ENCODE peak calls at places on chromosomes 4 and X, in ten cellular contexts. W is epithelial cell of esophagus, C is SK-N-SH, X is pancreas, P is adrenal gland, Z is fibroblast of pulmonary artery, Y is left ventricle myocardium inferior, O is mucosa of descending colon, D is HepG2, T is HFF-Myc. G is an unnamed sample.

GRCh38 chr4:83771113-83771705 is 235.3 kb downstream of the GPAT3 start:
- DNase-seq in Z (peak), Y (peak), O (peak), T (peak), X (peak), D (peak), W (peak), C (peak), P (no peak), G (peak)

GRCh38 chr4:187541666-187542065 is 453.9 kb upstream of the ZFP42 start:
- DNase-seq in O (no peak), P (no peak), T (no peak), Y (no peak), C (no peak), Z (no peak), X (no peak), W (no peak), D (no peak), G (peak)

GRCh38 chrX:45824471-45824870 is 623.8 kb upstream of the DIPK2B start:
- DNase-seq in O (no peak), Y (no peak), C (peak), W (peak), Z (peak), X (no peak), T (peak), P (peak), D (peak), G (peak)

GRCh38 chrX:149497626-149498025 is 7.5 kb downstream of the IDS start:
- DNase-seq in D (no peak), W (peak), Y (no peak), C (no peak), O (no peak), P (no peak), X (no peak), T (no peak), Z (no peak), G (peak)

GRCh38 chrX:108245462-108245861 is 153.9 kb downstream of the ATG4A start:
- DNase-seq in W (no peak), X (no peak), D (no peak), Y (no peak), C (no peak), P (no peak), Z (no peak), T (no peak), O (no peak), G (no peak)

GRCh38 chr4:74057588-74057987 is 19.1 kb upstream of the CXCL3 start:
- DNase-seq in D (no peak), W (no peak), T (no peak), P (no peak), O (no peak), Z (no peak), Y (no peak), C (no peak), X (no peak), G (no peak)

GRCh38 chr4:70473691-70474090 is 1.7 kb downstream of the MUC7 start:
- DNase-seq in X (no peak), C (no peak), O (no peak), Z (no peak), D (no peak), T (no peak), P (no peak), Y (no peak), W (no peak), G (no peak)

GRCh38 chrX:68114573-68115199 is 318.6 kb downstream of the OPHN1 start:
- DNase-seq in C (no peak), W (peak), O (peak), P (no peak), Y (no peak), D (no peak), Z (peak), X (no peak), T (no peak), G (peak)

GRCh38 chr4:6910340-6910959 is 824 bp downstream of the TBC1D14 start:
- DNase-seq in T (no peak), P (no peak), W (no peak), D (no peak), C (peak), X (no peak), Z (no peak), O (no peak), Y (no peak), G (no peak)

GRCh38 chr4:52864816-52865215 is 2.7 kb downstream of the RASL11B start:
- DNase-seq in D (no peak), P (no peak), W (no peak), X (no peak), Y (no peak), O (no peak), T (no peak), Z (peak), C (peak), G (peak)

GRCh38 chrX:46587753-46588171 is 14.2 kb downstream of the CHST7 start:
- DNase-seq in Z (peak), W (no peak), P (no peak), X (no peak), Y (peak), T (no peak), C (no peak), D (no peak), O (no peak), G (peak)

GRCh38 chr4:3468154-3468553 is 5.0 kb downstream of the DOK7 start:
- DNase-seq in W (no peak), X (no peak), O (no peak), Y (no peak), T (no peak), D (no peak), C (no peak), P (no peak), Z (no peak), G (no peak)

GRCh38 chr4:126532527-126532926 is 1100.2 kb upstream of the INTU start:
- DNase-seq in O (no peak), Z (no peak), Y (no peak), X (no peak), P (no peak), W (peak), T (no peak), D (no peak), C (no peak), G (no peak)

GRCh38 chr4:103482471-103482870 is 237.3 kb downstream of the TACR3 start:
- DNase-seq in X (no peak), O (no peak), Y (no peak), Z (no peak), P (no peak), C (no peak), D (no peak), W (no peak), T (no peak), G (peak)

GRCh38 chr4:40180356-40180755 is 16.5 kb upstream of the RHOH start:
- DNase-seq in X (no peak), Z (peak), O (no peak), P (no peak), C (peak), T (peak), Y (no peak), D (no peak), W (peak), G (peak)

GRCh38 chr4:137664055-137664405 is 131.7 kb upstream of the PCDH18 start:
- DNase-seq in D (no peak), X (no peak), Z (peak), W (no peak), Y (no peak), T (peak), P (no peak), C (no peak), O (no peak), G (peak)
- H3K4me3 ChIP-seq in D (no peak), X (no peak), Z (no peak), W (no peak), Y (no peak), T (no peak), P (no peak), C (no peak), O (no peak), G (no peak)

DNA sequence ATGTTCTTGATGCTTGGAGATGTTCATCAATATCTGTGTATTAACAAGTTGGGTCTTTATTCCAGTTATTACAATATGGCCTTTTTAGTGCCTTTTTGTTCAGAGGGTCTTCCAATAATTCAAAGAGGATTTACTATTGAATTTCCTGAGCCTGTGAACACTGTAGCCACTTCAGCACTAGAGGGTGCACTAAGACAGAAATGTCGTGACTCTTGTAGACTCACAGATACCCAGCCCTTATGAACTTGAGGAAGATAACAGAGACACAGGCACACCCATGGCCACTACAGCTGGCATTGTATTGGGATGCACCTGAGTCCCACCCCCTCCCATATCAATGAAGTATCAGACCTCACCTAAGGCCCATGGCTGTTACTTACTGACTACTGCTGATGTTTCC is 54.4 kb upstream of the ACTRT1 start:
- DNase-seq in D (peak), W (peak), T (no peak), C (peak), X (no peak), P (no peak), O (peak), Z (no peak), Y (no peak), G (no peak)
- TF ChIP-seq CTCF in D (peak), W (peak), T (no peak), C (peak), X (no peak), P (no peak), O (no peak), Z (no peak), Y (no peak), G (no peak)

GRCh38 chr4:142380052-142380598 is 466.0 kb downstream of the INPP4B start:
- DNase-seq in D (no peak), Y (no peak), X (no peak), T (no peak), O (no peak), P (no peak), Z (no peak), W (peak), C (no peak), G (no peak)

GRCh38 chr4:142376204-142376603 is 469.9 kb downstream of the INPP4B start:
- DNase-seq in Y (no peak), P (no peak), O (no peak), T (no peak), X (no peak), D (no peak), Z (no peak), W (no peak), C (no peak), G (no peak)

GRCh38 chr4:142379277-142380051 is 466.6 kb downstream of the INPP4B start:
- DNase-seq in P (no peak), O (no peak), D (no peak), W (peak), X (peak), T (peak), C (no peak), Y (no peak), Z (peak), G (peak)

GRCh38 chr4:142377345-142378091 is 468.6 kb downstream of the INPP4B start:
- DNase-seq in D (no peak), Z (no peak), W (no peak), C (no peak), T (no peak), X (no peak), O (no peak), Y (no peak), P (no peak), G (no peak)

DNA sequence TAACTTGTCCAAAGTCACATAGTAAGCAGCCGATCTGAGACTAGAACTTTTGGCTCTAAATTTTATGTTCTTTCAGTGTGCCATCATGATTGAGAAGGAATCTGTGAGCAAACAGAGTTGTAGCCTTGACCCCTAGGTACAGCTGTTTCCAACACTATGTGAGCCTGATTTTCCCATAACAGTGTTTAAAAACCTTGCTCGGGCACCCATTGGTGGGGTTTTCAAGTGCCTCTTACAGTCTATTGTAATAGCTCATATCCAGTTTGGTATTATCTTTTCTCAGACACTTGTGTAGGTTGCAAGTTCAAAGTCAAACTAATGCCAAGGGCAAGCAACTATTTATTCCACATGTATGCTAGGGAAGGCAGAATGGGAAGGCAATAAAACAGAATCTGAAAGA is 467.9 kb downstream of the INPP4B start:
- DNase-seq in Z (no peak), T (no peak), D (no peak), C (no peak), W (no peak), P (no peak), Y (no peak), O (no peak), X (no peak), G (no peak)
- H3K4me3 ChIP-seq in Z (no peak), T (no peak), D (no peak), C (no peak), W (no peak), P (no peak), Y (no peak), O (no peak), X (no peak), G (no peak)

GRCh38 chrX:110665223-110665622 is 130.4 kb downstream of the CHRDL1 start:
- DNase-seq in O (no peak), C (no peak), P (no peak), W (no peak), T (no peak), X (no peak), Y (no peak), D (no peak), Z (no peak), G (no peak)

GRCh38 chrX:110671068-110671803 is 124.4 kb downstream of the CHRDL1 start:
- DNase-seq in C (no peak), T (no peak), Z (no peak), D (no peak), Y (no peak), W (no peak), P (no peak), O (no peak), X (no peak), G (no peak)

GRCh38 chrX:110667706-110668105 is 127.9 kb downstream of the CHRDL1 start:
- DNase-seq in Y (no peak), P (no peak), O (no peak), W (peak), T (no peak), C (no peak), Z (no peak), X (no peak), D (no peak), G (no peak)

GRCh38 chrX:110669572-110669971 is 126.0 kb downstream of the CHRDL1 start:
- DNase-seq in C (no peak), P (no peak), Z (no peak), T (no peak), O (no peak), W (no peak), Y (no peak), D (no peak), X (no peak), G (no peak)

GRCh38 chrX:110665636-110666035 is 130.0 kb downstream of the CHRDL1 start:
- DNase-seq in X (peak), Z (peak), O (peak), P (peak), W (peak), C (peak), T (peak), D (peak), Y (peak), G (peak)
- TF ChIP-seq CTCF in X (peak), Z (peak), O (no peak), P (peak), W (peak), C (peak), T (peak), D (peak), Y (peak), G (peak)

DNA sequence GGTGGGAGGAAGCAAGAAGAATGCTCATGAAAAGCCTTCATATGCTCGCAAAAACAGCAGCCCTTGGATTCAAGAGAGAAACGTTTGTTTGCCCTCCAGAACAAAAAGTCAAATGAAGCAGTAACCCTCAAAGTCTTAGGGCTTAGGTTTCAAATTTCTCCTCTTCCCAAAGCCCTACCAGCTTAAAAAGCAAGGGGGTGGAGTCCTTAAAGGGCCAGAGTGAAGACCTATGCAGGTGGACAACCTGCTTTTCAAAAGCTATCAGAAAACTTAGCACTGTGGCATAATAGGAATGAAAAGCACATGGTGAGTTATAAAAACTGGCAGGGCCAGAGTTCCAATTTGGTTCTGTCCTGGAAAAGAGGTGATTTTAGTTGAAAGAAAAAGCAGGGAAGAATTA is 253.3 kb downstream of the NAP1L3 start:
- DNase-seq in O (no peak), P (no peak), D (no peak), Z (no peak), C (no peak), T (no peak), X (no peak), W (no peak), Y (no peak), G (no peak)
- H3K4me3 ChIP-seq in O (no peak), P (no peak), D (no peak), Z (no peak), C (no peak), T (no peak), X (no peak), W (no peak), Y (no peak), G (no peak)

DNA sequence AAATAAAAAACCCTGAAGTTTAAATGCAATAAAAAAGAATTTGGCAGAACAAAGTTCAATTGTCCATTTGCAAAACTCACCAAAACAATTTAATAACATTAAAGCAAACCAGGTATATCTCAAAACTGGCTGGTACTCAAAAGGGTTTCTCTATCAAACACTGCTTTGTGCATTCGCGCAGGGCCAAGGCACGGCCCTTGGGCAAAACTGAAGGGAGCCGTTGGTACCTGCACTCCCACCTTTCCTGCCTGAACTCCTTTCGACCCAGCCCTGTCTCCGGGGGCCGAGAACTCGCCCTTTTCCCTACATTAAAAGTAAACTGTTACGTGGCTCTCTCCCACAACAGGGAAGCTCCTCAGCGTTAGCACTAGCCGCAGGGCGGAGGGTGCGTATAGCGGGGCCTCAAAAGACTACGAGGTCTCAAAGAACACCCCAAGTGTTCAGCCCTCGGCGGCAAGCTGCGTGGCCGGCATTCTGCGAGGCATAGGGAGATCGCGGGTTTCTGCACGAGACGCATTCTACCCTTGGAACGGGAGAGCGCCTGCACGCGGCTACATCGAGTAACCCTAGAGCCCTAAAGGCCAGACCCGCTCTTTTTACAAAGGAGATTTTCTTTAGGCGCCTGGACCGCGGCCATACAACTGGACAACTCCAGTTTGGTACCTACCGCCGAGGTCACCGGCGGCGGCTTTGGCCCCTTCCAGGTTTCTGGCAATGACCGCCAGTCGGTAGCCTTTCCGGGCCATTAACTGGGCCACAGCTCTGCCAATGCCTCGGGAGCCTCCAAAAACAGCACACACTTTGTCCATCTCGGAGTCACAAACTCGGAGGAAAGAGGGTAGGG is 552 bp downstream of the CBR4 start:
- DNase-seq in X (peak), C (no peak), D (peak), Z (peak), T (no peak), P (peak), W (peak), Y (peak), O (peak), G (peak)
- TF ChIP-seq CTCF in X (no peak), C (peak), D (peak), Z (peak), T (peak), P (no peak), W (no peak), Y (no peak), O (no peak), G (peak)

DNA sequence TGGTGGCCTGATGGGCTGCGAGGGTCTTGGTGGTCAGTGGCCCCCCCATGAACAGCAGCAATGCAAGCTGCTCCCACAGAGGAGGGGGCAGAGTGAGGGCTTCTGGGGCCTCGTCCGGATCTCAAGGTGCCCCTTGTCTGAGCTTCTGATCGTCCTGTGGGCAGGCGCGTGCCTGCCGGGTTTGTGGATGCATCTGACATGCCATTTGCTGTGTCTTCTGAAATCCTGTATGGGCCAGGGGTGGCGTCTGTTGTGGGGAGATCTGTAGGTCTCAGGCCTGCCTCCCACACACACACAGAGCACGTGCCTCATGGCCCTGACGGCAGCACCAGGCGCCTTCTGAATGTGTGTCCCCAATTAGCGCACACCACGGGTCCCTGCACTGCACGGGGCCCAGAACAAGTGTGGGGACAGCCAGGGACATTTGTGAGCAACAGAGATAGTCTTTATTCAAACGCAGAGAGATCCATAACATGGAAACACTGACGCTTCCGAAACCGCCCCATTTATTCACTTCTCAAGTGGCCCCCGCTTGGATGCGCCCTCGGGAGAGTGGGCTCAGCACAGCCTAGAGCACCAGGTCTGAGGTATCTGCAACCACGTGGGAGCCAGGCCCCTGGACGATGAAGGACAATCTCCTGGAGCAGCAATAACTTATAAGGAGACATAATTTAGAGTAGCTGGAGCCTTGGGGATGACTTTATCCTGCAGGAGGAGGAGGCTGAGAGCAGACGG is 5.7 kb downstream of the SPON2 start:
- DNase-seq in Y (no peak), O (no peak), D (no peak), T (no peak), X (no peak), P (no peak), C (no peak), W (no peak), Z (no peak), G (no peak)
- H3K4me3 ChIP-seq in Y (peak), O (no peak), D (no peak), T (peak), X (no peak), P (no peak), C (no peak), W (peak), Z (no peak), G (no peak)

GRCh38 chrX:17983389-17983788 is 122.3 kb upstream of the RAI2 start:
- DNase-seq in P (no peak), W (no peak), C (no peak), X (no peak), Z (no peak), O (no peak), D (no peak), Y (no peak), T (no peak), G (no peak)

GRCh38 chrX:17984415-17984814 is 123.3 kb upstream of the RAI2 start:
- DNase-seq in O (no peak), X (no peak), C (no peak), D (no peak), P (no peak), T (no peak), Z (no peak), W (no peak), Y (no peak), G (no peak)

GRCh38 chrX:17987783-17988182 is 126.7 kb upstream of the RAI2 start:
- DNase-seq in T (no peak), D (no peak), O (no peak), W (no peak), X (no peak), Z (no peak), Y (no peak), P (no peak), C (no peak), G (no peak)

GRCh38 chrX:17986977-17987376 is 125.9 kb upstream of the RAI2 start:
- DNase-seq in Y (no peak), W (no peak), P (no peak), O (no peak), X (no peak), C (no peak), T (no peak), Z (no peak), D (no peak), G (no peak)

GRCh38 chrX:17986440-17986839 is 125.3 kb upstream of the RAI2 start:
- DNase-seq in X (no peak), C (no peak), O (no peak), Y (no peak), D (no peak), P (no peak), Z (no peak), W (no peak), T (no peak), G (no peak)
- TF ChIP-seq CTCF in X (no peak), C (no peak), O (no peak), Y (no peak), D (no peak), P (no peak), Z (no peak), W (no peak), T (no peak), G (no peak)